ENCODE peak calls at places on chromosomes 13 and 19, in five cellular contexts. G is Calu3, N is thyroid gland, T is foreskin fibroblast, Q is tibial artery. U is an unnamed sample.

GRCh38 chr13:97257800-97258799 is 36.0 kb downstream of the MBNL2 start:
- DNase-seq in T (peak), G (peak), N (no peak), Q (peak), U (peak)

GRCh38 chr13:24995225-24995804 is 100.6 kb upstream of the PABPC3 start:
- DNase-seq in T (peak), N (peak), Q (no peak), G (peak), U (peak)

GRCh38 chr19:42577016-42577415 is 17.7 kb downstream of the CEACAM8 start:
- DNase-seq in N (no peak), T (no peak), Q (no peak), G (no peak), U (no peak)

GRCh38 chr19:7247160-7247559 is 47.1 kb downstream of the INSR start:
- DNase-seq in G (peak), Q (no peak), T (no peak), N (peak), U (no peak)

GRCh38 chr19:38661166-38661565 is 13.7 kb downstream of the ACTN4 start:
- DNase-seq in T (peak), N (no peak), Q (no peak), G (no peak), U (no peak)

GRCh38 chr19:31890230-31890629 is 455.2 kb upstream of the ZNF507 start:
- DNase-seq in Q (no peak), T (no peak), N (no peak), G (no peak), U (no peak)

GRCh38 chr19:7699422-7700127 is 2.4 kb downstream of the FCER2 start:
- DNase-seq in G (no peak), N (no peak), T (no peak), Q (no peak), U (peak)

GRCh38 chr13:97912139-97912535 is 41.3 kb upstream of the IPO5 start:
- DNase-seq in Q (no peak), G (no peak), T (no peak), N (no peak), U (no peak)

GRCh38 chr19:42420055-42420544 is 7.1 kb downstream of the LIPE start:
- DNase-seq in N (no peak), T (peak), G (peak), Q (no peak), U (peak)

GRCh38 chr13:109366521-109366920 is 419.9 kb downstream of the IRS2 start:
- DNase-seq in T (no peak), G (no peak), N (no peak), Q (no peak), U (no peak)
- TF ChIP-seq CTCF in T (no peak), G (no peak), N (no peak), Q (no peak), U (no peak)

GRCh38 chr19:17091758-17092333 is 16.3 kb downstream of the MYO9B start:
- DNase-seq in N (peak), G (no peak), T (no peak), Q (peak), U (peak)

GRCh38 chr19:17089238-17089637 is 13.7 kb downstream of the MYO9B start:
- DNase-seq in Q (no peak), N (no peak), G (no peak), T (peak), U (no peak)

GRCh38 chr19:17092696-17093095 is 17.1 kb downstream of the MYO9B start:
- DNase-seq in N (no peak), G (no peak), Q (no peak), T (no peak), U (no peak)

GRCh38 chr19:17088552-17088951 is 13.0 kb downstream of the MYO9B start:
- DNase-seq in G (no peak), Q (no peak), T (no peak), N (no peak), U (no peak)

GRCh38 chr19:17090501-17091074 is 15.0 kb downstream of the MYO9B start:
- DNase-seq in Q (no peak), T (no peak), N (no peak), G (no peak), U (peak)
- TF ChIP-seq CTCF in Q (no peak), T (no peak), N (no peak), G (no peak), U (no peak)

DNA sequence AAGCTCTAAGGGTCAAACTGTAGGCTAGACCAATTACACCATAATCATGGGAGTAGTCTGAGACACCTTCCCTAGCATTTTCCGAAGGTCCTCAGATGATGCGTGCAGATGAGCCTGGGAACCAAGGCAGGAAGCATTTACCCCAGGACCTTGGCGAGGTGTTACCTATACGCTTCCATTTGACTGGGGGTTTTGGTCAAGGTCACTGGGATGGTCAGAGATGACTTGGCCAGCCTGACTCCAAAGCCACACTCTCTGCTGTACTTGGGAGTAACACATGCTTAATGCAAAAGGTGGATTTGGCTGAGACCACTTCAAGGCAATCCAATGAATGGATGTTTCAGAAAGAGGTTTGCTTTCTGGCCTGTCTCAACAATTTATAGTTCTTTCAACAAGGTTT is 98.9 kb upstream of the IRS2 start:
- DNase-seq in T (no peak), N (no peak), G (no peak), Q (no peak), U (no peak)
- TF ChIP-seq CTCF in T (no peak), N (no peak), G (no peak), Q (no peak), U (no peak)

DNA sequence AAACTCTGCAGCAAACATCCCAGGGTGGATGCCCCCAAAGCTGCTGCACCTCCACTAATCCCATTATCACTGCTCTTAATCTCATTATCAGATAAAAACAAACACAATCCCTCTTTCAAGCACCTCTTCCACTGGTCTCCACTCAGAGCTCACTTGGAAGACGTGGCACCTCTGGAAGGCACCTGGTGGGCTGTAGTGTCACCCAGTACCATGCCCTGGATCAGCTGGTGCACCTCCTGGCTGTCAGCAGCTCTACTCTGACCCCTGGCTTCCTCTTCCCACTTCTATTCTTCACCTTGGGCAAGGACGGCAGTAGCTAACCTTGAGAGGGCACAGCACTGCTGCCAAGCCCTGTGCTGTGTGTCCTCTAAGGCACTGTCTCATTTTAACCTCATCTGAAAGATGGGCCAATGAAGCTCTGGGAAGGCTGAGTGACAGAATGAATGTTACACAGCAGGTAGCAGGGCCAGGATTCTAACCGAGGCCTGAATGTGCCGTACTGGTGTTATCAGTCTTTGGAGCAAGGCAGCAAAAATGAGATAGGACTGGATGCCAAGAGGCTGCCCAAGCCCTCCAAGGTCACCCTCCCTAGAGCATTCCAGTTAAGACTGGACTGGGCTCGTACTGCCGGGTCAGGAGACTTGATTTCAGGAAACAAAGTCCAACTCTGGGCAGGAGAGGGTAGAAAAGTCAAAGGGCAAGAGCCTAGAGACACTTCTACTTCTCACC is 7.4 kb downstream of the BRD4 start:
- DNase-seq in T (no peak), Q (no peak), G (no peak), N (no peak), U (no peak)
- TF ChIP-seq CTCF in T (no peak), Q (no peak), G (no peak), N (no peak), U (no peak)

GRCh38 chr13:99908129-99908805 is 63.3 kb downstream of the ZIC5 start:
- DNase-seq in G (no peak), Q (no peak), T (no peak), N (no peak), U (no peak)
- TF ChIP-seq CTCF in G (no peak), Q (no peak), T (no peak), N (no peak), U (no peak)

GRCh38 chr19:2740314-2740656 is 468 bp upstream of the SLC39A3 start:
- DNase-seq in T (no peak), N (no peak), G (no peak), Q (no peak), U (no peak)

GRCh38 chr19:2744113-2744512 is 4.3 kb upstream of the SLC39A3 start:
- DNase-seq in N (no peak), Q (no peak), G (no peak), T (no peak), U (no peak)

GRCh38 chr19:2743099-2743498 is 3.3 kb upstream of the SLC39A3 start:
- DNase-seq in G (no peak), N (no peak), T (no peak), Q (no peak), U (no peak)

GRCh38 chr19:2736550-2737190 is 3.1 kb downstream of the SLC39A3 start:
- DNase-seq in N (no peak), G (no peak), Q (no peak), T (no peak), U (no peak)

DNA sequence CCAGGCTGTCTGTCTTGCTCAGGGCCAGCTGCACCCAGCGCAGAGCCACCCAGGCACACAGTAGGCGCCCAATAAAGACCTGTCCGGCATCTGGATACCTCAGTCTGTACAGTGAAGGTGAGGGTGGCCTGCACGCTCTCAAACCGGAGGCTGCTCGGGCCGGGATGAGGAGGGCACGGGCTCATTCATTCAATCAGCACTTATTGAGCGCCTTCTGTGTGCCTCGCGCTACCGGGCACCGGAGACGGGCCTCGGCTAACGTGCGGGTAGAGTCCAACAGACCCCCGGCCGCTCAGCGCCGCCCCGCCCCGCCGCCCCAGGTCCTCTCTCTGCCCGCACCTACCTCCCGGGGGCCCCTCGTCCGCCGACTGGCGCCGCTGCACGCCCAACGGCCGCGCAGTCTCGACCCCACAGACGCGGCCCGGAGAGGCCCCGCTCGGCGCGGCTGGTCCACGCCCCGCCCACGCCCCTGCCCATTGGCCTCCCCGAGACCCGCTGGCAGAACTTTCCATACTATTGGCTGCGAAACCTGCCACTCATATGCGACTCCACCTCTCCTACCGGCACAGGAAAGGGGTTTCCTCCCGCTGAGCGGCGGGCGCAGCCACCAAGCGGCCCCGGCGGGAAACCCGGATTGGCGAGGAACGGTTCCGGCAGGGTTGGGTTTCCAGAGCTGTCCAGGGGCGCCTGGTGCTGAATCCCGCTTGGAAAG is at the start of gene SLC39A3:
- DNase-seq in G (peak), T (peak), N (peak), Q (peak), U (peak)
- TF ChIP-seq CTCF in G (no peak), T (no peak), N (no peak), Q (peak), U (no peak)